ENCODE peak calls at places on chromosome 2, in five cellular contexts. Y is brain microvascular endothelial cell, Z is lung, T is psoas muscle, M is body of pancreas. G is an unnamed sample.

GRCh38 chr2:158179660-158180059 is 78.0 kb downstream of the UPP2 start:
- DNase-seq in Y (peak), Z (no peak), T (no peak), M (no peak), G (no peak)

GRCh38 chr2:160294339-160294803 is 94.3 kb upstream of the ITGB6 start:
- DNase-seq in Y (peak), Z (peak), T (peak), M (peak), G (no peak)

GRCh38 chr2:17482651-17483050 is 35.6 kb downstream of the RAD51AP2 start:
- DNase-seq in Y (peak), Z (no peak), T (no peak), M (no peak), G (no peak)

GRCh38 chr2:107322406-107322805 is 436.4 kb upstream of the ST6GAL2 start:
- DNase-seq in Y (no peak), Z (no peak), T (no peak), M (no peak), G (no peak)

GRCh38 chr2:70603066-70603465 is 49.4 kb upstream of the TGFA start:
- DNase-seq in Y (no peak), Z (no peak), T (no peak), M (no peak), G (no peak)

GRCh38 chr2:178109813-178110212 is 2.4 kb upstream of the RBM45 start:
- DNase-seq in Y (no peak), Z (no peak), T (no peak), M (no peak), G (peak)

GRCh38 chr2:240442891-240443715 is 7.6 kb downstream of the GPC1 start:
- DNase-seq in Y (no peak), Z (no peak), T (no peak), M (no peak), G (no peak)

GRCh38 chr2:152466041-152466440 is 131.1 kb downstream of the FMNL2 start:
- DNase-seq in Y (no peak), Z (no peak), T (no peak), M (peak), G (no peak)

GRCh38 chr2:746697-747096 is 69.5 kb upstream of the TMEM18 start:
- DNase-seq in Y (no peak), Z (no peak), T (no peak), M (no peak), G (no peak)

GRCh38 chr2:236997086-236997485 is 88.6 kb upstream of the COPS8 start:
- DNase-seq in Y (no peak), Z (no peak), T (no peak), M (peak), G (no peak)

GRCh38 chr2:165239230-165239629 is at the start of gene SCN2A:
- DNase-seq in Y (peak), Z (no peak), T (no peak), M (no peak), G (peak)
- TF ChIP-seq CTCF in Y (peak), Z (peak), T (peak), M (peak), G (peak)

GRCh38 chr2:95207111-95207961 is at the start of gene ZNF892:
- DNase-seq in Y (peak), Z (peak), T (peak), M (peak), G (peak)
- TF ChIP-seq CTCF in Y (peak), Z (peak), T (peak), M (no peak), G (peak)

GRCh38 chr2:113284481-113284880 is 5.8 kb upstream of the PAX8 start:
- DNase-seq in Y (peak), Z (no peak), T (no peak), M (no peak), G (no peak)

GRCh38 chr2:113285816-113286215 is 7.1 kb upstream of the PAX8 start:
- DNase-seq in Y (no peak), Z (no peak), T (no peak), M (no peak), G (no peak)

GRCh38 chr2:113283704-113284284 is 5.1 kb upstream of the PAX8 start:
- DNase-seq in Y (peak), Z (peak), T (no peak), M (peak), G (no peak)

GRCh38 chr2:113281920-113282746 is 3.4 kb upstream of the PAX8 start:
- DNase-seq in Y (no peak), Z (no peak), T (no peak), M (no peak), G (no peak)

GRCh38 chr2:113282747-113283533 is 4.2 kb upstream of the PAX8 start:
- DNase-seq in Y (no peak), Z (peak), T (peak), M (peak), G (no peak)
- TF ChIP-seq CTCF in Y (peak), Z (no peak), T (peak), M (no peak), G (no peak)

GRCh38 chr2:30355306-30355705 is 91.7 kb upstream of the LCLAT1 start:
- DNase-seq in Y (no peak), Z (no peak), T (no peak), M (no peak), G (no peak)
- TF ChIP-seq CTCF in Y (no peak), Z (no peak), T (no peak), M (no peak), G (no peak)

G was measured in GM13977.